ENCODE peak calls at places on chromosome 4, in five cellular contexts. One of them, this sample, is unnamed.

GRCh38 chr4:15482842-15483241 is 13.2 kb downstream of the CC2D2A start:
- DNase-seq in transverse colon: no peak
- DNase-seq in A549: no peak
- DNase-seq in fibroblast of villous mesenchyme: no peak
- DNase-seq in cardiac muscle cell: peak; percentile 25
- DNase-seq in this sample: no peak

GRCh38 chr4:72302981-72303704 is 265.9 kb downstream of the ADAMTS3 start:
- DNase-seq in fibroblast of villous mesenchyme: peak; percentile 45
- DNase-seq in transverse colon: peak; percentile 13
- DNase-seq in cardiac muscle cell: peak; percentile 58
- DNase-seq in A549: peak; percentile 24
- DNase-seq in this sample: peak; percentile 46

GRCh38 chr4:76562851-76563803 is 128.1 kb downstream of the SHROOM3 start:
- DNase-seq in transverse colon: no peak
- DNase-seq in fibroblast of villous mesenchyme: peak; percentile 91
- DNase-seq in A549: no peak
- DNase-seq in cardiac muscle cell: no peak
- DNase-seq in this sample: no peak

GRCh38 chr4:107951551-107951950 is 20.2 kb downstream of the CYP2U1 start:
- DNase-seq in A549: no peak
- DNase-seq in cardiac muscle cell: peak; percentile 21
- DNase-seq in fibroblast of villous mesenchyme: peak; percentile 43
- DNase-seq in transverse colon: no peak
- DNase-seq in this sample: no peak

GRCh38 chr4:78650106-78651021 is 98.8 kb downstream of the ANXA3 start:
- DNase-seq in fibroblast of villous mesenchyme: peak; percentile 92
- DNase-seq in A549: peak; percentile 38
- DNase-seq in transverse colon: no peak
- DNase-seq in cardiac muscle cell: peak; percentile 86
- DNase-seq in this sample: no peak

GRCh38 chr4:15336410-15337184 is 91.2 kb upstream of the C1QTNF7 start:
- DNase-seq in transverse colon: no peak
- DNase-seq in A549: no peak
- DNase-seq in cardiac muscle cell: peak; percentile 63
- DNase-seq in fibroblast of villous mesenchyme: no peak
- DNase-seq in this sample: peak; percentile 37

GRCh38 chr4:83013420-83013867 is 2.8 kb upstream of the LIN54 start:
- DNase-seq in fibroblast of villous mesenchyme: no peak
- DNase-seq in A549: no peak
- DNase-seq in cardiac muscle cell: no peak
- DNase-seq in transverse colon: no peak
- DNase-seq in this sample: peak; percentile 21

GRCh38 chr4:36502350-36502749 is 220.9 kb downstream of the DTHD1 start:
- DNase-seq in A549: no peak
- DNase-seq in fibroblast of villous mesenchyme: no peak
- DNase-seq in transverse colon: no peak
- DNase-seq in cardiac muscle cell: no peak
- DNase-seq in this sample: no peak

GRCh38 chr4:102560115-102560514 is 59.0 kb downstream of the NFKB1 start:
- DNase-seq in fibroblast of villous mesenchyme: no peak
- DNase-seq in transverse colon: no peak
- DNase-seq in cardiac muscle cell: no peak
- DNase-seq in A549: no peak
- DNase-seq in this sample: peak; percentile 10

GRCh38 chr4:155900402-155900801 is 3.1 kb upstream of the TDO2 start:
- DNase-seq in transverse colon: no peak
- DNase-seq in cardiac muscle cell: peak; percentile 87
- DNase-seq in A549: peak; percentile 31
- DNase-seq in fibroblast of villous mesenchyme: peak; percentile 92
- DNase-seq in this sample: no peak

GRCh38 chr4:2045518-2045951 is 13.6 kb upstream of the NAT8L start:
- DNase-seq in fibroblast of villous mesenchyme: no peak
- DNase-seq in transverse colon: no peak
- DNase-seq in A549: no peak
- DNase-seq in cardiac muscle cell: no peak
- DNase-seq in this sample: no peak

GRCh38 chr4:142801966-142802365 is 44.1 kb downstream of the INPP4B start:
- DNase-seq in A549: no peak
- DNase-seq in fibroblast of villous mesenchyme: no peak
- DNase-seq in transverse colon: no peak
- DNase-seq in cardiac muscle cell: no peak
- DNase-seq in this sample: no peak

GRCh38 chr4:108051343-108051742 is 61.7 kb downstream of the HADH start:
- DNase-seq in A549: no peak
- DNase-seq in transverse colon: no peak
- DNase-seq in cardiac muscle cell: no peak
- DNase-seq in fibroblast of villous mesenchyme: peak; percentile 13
- DNase-seq in this sample: no peak

GRCh38 chr4:176377705-176378302 is 58.0 kb downstream of the SPCS3 start:
- DNase-seq in cardiac muscle cell: peak; percentile 44
- DNase-seq in transverse colon: no peak
- DNase-seq in fibroblast of villous mesenchyme: peak; percentile 29
- DNase-seq in A549: peak; percentile 47
- DNase-seq in this sample: peak; percentile 5

GRCh38 chr4:124722069-124722468 is 9.5 kb upstream of the ANKRD50 start:
- DNase-seq in transverse colon: no peak
- DNase-seq in cardiac muscle cell: no peak
- DNase-seq in A549: no peak
- DNase-seq in fibroblast of villous mesenchyme: no peak
- DNase-seq in this sample: no peak

GRCh38 chr4:80956421-80956820 is 74.1 kb upstream of the BMP3 start:
- DNase-seq in fibroblast of villous mesenchyme: no peak
- DNase-seq in cardiac muscle cell: no peak
- DNase-seq in transverse colon: no peak
- DNase-seq in A549: no peak
- DNase-seq in this sample: no peak

GRCh38 chr4:80014531-80014930 is 58.5 kb downstream of the ANTXR2 start:
- DNase-seq in transverse colon: no peak
- DNase-seq in cardiac muscle cell: no peak
- DNase-seq in A549: no peak
- DNase-seq in fibroblast of villous mesenchyme: peak; percentile 47
- DNase-seq in this sample: no peak

GRCh38 chr4:3812211-3812934 is 46.2 kb downstream of the ADRA2C start:
- DNase-seq in transverse colon: no peak
- DNase-seq in A549: no peak
- DNase-seq in cardiac muscle cell: no peak
- DNase-seq in fibroblast of villous mesenchyme: no peak
- DNase-seq in this sample: no peak

GRCh38 chr4:3046149-3046548 is 28.2 kb downstream of the HTT-AS start:
- DNase-seq in A549: no peak
- DNase-seq in cardiac muscle cell: no peak
- DNase-seq in fibroblast of villous mesenchyme: no peak
- DNase-seq in transverse colon: no peak
- DNase-seq in this sample: no peak

GRCh38 chr4:38605794-38606586 is 58.0 kb upstream of the KLF3 start:
- DNase-seq in transverse colon: peak; percentile 26
- DNase-seq in fibroblast of villous mesenchyme: peak; percentile 37
- DNase-seq in A549: peak; percentile 10
- DNase-seq in cardiac muscle cell: no peak
- DNase-seq in this sample: no peak

GRCh38 chr4:147776600-147777175 is 44.8 kb downstream of the ARHGAP10 start:
- DNase-seq in cardiac muscle cell: no peak
- DNase-seq in transverse colon: no peak
- DNase-seq in A549: no peak
- DNase-seq in fibroblast of villous mesenchyme: no peak
- DNase-seq in this sample: peak; percentile 72

GRCh38 chr4:186931519-186931918 is 207.9 kb upstream of the FAT1 start:
- DNase-seq in A549: no peak
- DNase-seq in fibroblast of villous mesenchyme: peak; percentile 81
- DNase-seq in cardiac muscle cell: peak; percentile 29
- DNase-seq in transverse colon: no peak
- DNase-seq in this sample: no peak

GRCh38 chr4:76752911-76753494 is 144.9 kb downstream of the SOWAHB start:
- DNase-seq in transverse colon: no peak
- DNase-seq in A549: peak; percentile 29
- DNase-seq in cardiac muscle cell: peak; percentile 93
- DNase-seq in fibroblast of villous mesenchyme: peak; percentile 98
- DNase-seq in this sample: no peak

GRCh38 chr4:85807247-85807915 is 332.4 kb downstream of the ARHGAP24 start:
- DNase-seq in fibroblast of villous mesenchyme: peak; percentile 62
- DNase-seq in transverse colon: no peak
- DNase-seq in A549: peak; percentile 29
- DNase-seq in cardiac muscle cell: peak; percentile 93
- DNase-seq in this sample: no peak

GRCh38 chr4:85808864-85809263 is 333.9 kb downstream of the ARHGAP24 start:
- DNase-seq in cardiac muscle cell: no peak
- DNase-seq in A549: no peak
- DNase-seq in transverse colon: no peak
- DNase-seq in fibroblast of villous mesenchyme: no peak
- DNase-seq in this sample: no peak

GRCh38 chr4:85806346-85806745 is 331.4 kb downstream of the ARHGAP24 start:
- DNase-seq in fibroblast of villous mesenchyme: no peak
- DNase-seq in transverse colon: no peak
- DNase-seq in A549: no peak
- DNase-seq in cardiac muscle cell: no peak
- DNase-seq in this sample: no peak

GRCh38 chr4:85803846-85804245 is 328.9 kb downstream of the ARHGAP24 start:
- DNase-seq in A549: no peak
- DNase-seq in fibroblast of villous mesenchyme: no peak
- DNase-seq in transverse colon: peak; percentile 19
- DNase-seq in cardiac muscle cell: no peak
- DNase-seq in this sample: peak; percentile 68

DNA sequence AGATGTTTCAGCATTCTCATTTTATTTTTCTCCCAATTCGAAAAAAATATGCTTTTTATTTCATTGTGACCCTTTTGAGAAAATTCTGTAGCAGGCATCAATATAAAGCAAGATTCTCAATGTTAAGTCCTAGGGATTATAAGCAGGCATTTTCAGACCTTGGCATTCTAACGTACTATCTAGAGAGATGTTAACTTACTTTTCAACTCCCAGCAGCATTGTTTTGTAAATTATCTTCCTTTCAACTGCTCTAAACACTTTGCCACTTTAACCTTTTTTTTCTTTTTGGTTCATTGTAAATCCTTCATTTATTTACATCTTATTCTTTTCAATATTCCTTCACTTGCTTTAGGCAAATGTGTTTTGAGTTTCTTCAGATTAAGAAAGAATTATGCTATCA is 333.2 kb downstream of the ARHGAP24 start:
- DNase-seq in A549: no peak
- DNase-seq in transverse colon: no peak
- DNase-seq in fibroblast of villous mesenchyme: no peak
- DNase-seq in cardiac muscle cell: no peak
- DNase-seq in this sample: no peak
- H3K4me3 ChIP-seq in A549: no peak overlapping the region
- H3K4me3 ChIP-seq in transverse colon: no peak overlapping the region
- H3K4me3 ChIP-seq in fibroblast of villous mesenchyme: no peak overlapping the region
- H3K4me3 ChIP-seq in cardiac muscle cell: no peak overlapping the region
- H3K4me3 ChIP-seq in this sample: no peak overlapping the region

GRCh38 chr4:159070742-159071141 is 32.1 kb upstream of the RAPGEF2 start:
- DNase-seq in fibroblast of villous mesenchyme: peak; percentile 3
- DNase-seq in A549: no peak
- DNase-seq in cardiac muscle cell: peak; percentile 48
- DNase-seq in transverse colon: no peak
- DNase-seq in this sample: no peak

GRCh38 chr4:159071969-159072765 is 30.7 kb upstream of the RAPGEF2 start:
- DNase-seq in fibroblast of villous mesenchyme: no peak
- DNase-seq in transverse colon: no peak
- DNase-seq in cardiac muscle cell: no peak
- DNase-seq in A549: no peak
- DNase-seq in this sample: no peak

GRCh38 chr4:159071178-159071968 is 31.5 kb upstream of the RAPGEF2 start:
- DNase-seq in A549: peak; percentile 39
- DNase-seq in transverse colon: no peak
- DNase-seq in cardiac muscle cell: peak; percentile 51
- DNase-seq in fibroblast of villous mesenchyme: peak; percentile 14
- DNase-seq in this sample: peak; percentile 77

GRCh38 chr4:159065513-159066240 is 37.2 kb upstream of the RAPGEF2 start:
- DNase-seq in transverse colon: no peak
- DNase-seq in A549: no peak
- DNase-seq in fibroblast of villous mesenchyme: no peak
- DNase-seq in cardiac muscle cell: no peak
- DNase-seq in this sample: no peak

GRCh38 chr4:159069922-159070321 is 33.0 kb upstream of the RAPGEF2 start:
- DNase-seq in A549: no peak
- DNase-seq in fibroblast of villous mesenchyme: peak; percentile 4
- DNase-seq in transverse colon: no peak
- DNase-seq in cardiac muscle cell: no peak
- DNase-seq in this sample: no peak
- H3K4me3 ChIP-seq in A549: no peak overlapping the region
- H3K4me3 ChIP-seq in fibroblast of villous mesenchyme: no peak overlapping the region
- H3K4me3 ChIP-seq in transverse colon: no peak overlapping the region
- H3K4me3 ChIP-seq in cardiac muscle cell: no peak overlapping the region
- H3K4me3 ChIP-seq in this sample: no peak overlapping the region

GRCh38 chr4:6157926-6158325 is 42.4 kb downstream of the JAKMIP1 start:
- DNase-seq in transverse colon: no peak
- DNase-seq in fibroblast of villous mesenchyme: no peak
- DNase-seq in cardiac muscle cell: no peak
- DNase-seq in A549: no peak
- DNase-seq in this sample: no peak
- H3K4me3 ChIP-seq in transverse colon: no peak overlapping the region
- H3K4me3 ChIP-seq in fibroblast of villous mesenchyme: no peak overlapping the region
- H3K4me3 ChIP-seq in cardiac muscle cell: no peak overlapping the region
- H3K4me3 ChIP-seq in A549: no peak overlapping the region
- H3K4me3 ChIP-seq in this sample: no peak overlapping the region

DNA sequence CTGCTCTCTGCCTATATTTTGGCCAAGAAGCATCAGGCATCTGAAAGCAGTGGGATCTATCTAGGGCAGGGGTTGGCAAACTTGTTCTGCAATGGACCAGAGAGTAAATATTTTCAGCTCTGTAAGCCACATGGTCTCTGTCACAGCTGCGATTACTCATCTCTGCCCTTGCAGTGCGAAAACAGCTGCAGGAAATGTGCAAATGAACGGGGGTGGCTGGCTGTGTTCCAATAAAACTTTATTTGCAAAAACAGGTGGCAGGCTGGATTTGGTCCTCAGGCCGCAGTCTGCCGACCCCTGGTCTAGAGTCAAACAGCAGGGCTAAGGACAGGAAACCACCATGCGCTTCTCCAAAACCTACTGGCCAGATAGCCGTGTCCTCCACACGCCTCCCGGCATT is 48.6 kb downstream of the ACOX3 start:
- DNase-seq in fibroblast of villous mesenchyme: peak; percentile 96
- DNase-seq in A549: no peak
- DNase-seq in cardiac muscle cell: peak; percentile 94
- DNase-seq in transverse colon: peak; percentile 53
- DNase-seq in this sample: no peak
- H3K4me3 ChIP-seq in fibroblast of villous mesenchyme: no peak overlapping the region
- H3K4me3 ChIP-seq in A549: no peak overlapping the region
- H3K4me3 ChIP-seq in cardiac muscle cell: no peak overlapping the region
- H3K4me3 ChIP-seq in transverse colon: no peak overlapping the region
- H3K4me3 ChIP-seq in this sample: no peak overlapping the region

This sample was measured in small intestine.